ENCODE peak calls at places on chromosomes 16 and 17, in six cellular contexts. R is HL-60, C is testis, I is upper lobe of right lung, U is lower leg skin, O is brain microvascular endothelial cell. A is an unnamed sample.

GRCh38 chr16:47059991-47060390 is 83.8 kb downstream of the NETO2 start:
- DNase-seq in I (peak; percentile 6), C (no peak), U (peak; percentile 67), O (no peak), R (no peak), A (no peak)

GRCh38 chr16:88352261-88353200 is 30.2 kb upstream of the ZNF469 start:
- DNase-seq in C (no peak), I (no peak), R (no peak), O (no peak), U (no peak), A (no peak)

GRCh38 chr17:64974750-64975317 is 55.6 kb upstream of the LRRC37A3 start:
- DNase-seq in O (no peak), C (no peak), U (peak; percentile 10), R (no peak), I (no peak), A (no peak)

GRCh38 chr17:66524848-66525247 is 222.4 kb downstream of the PRKCA start:
- DNase-seq in O (no peak), U (no peak), R (no peak), I (no peak), C (no peak), A (no peak)

GRCh38 chr17:48488548-48489106 is 42.2 kb downstream of the HOXB1 start:
- DNase-seq in R (no peak), C (no peak), I (no peak), O (no peak), U (peak; percentile 59), A (no peak)

GRCh38 chr17:75603123-75603522 is 15.5 kb downstream of the MYO15B start:
- DNase-seq in C (no peak), U (no peak), I (no peak), R (no peak), O (no peak), A (no peak)

GRCh38 chr17:45388604-45389325 is 43.9 kb downstream of the ARHGAP27 start:
- DNase-seq in R (no peak), U (no peak), O (peak; percentile 19), C (no peak), I (no peak), A (no peak)

GRCh38 chr17:66652840-66653507 is 181.9 kb upstream of the CACNG5 start:
- DNase-seq in R (no peak), U (no peak), O (peak; percentile 30), C (no peak), I (no peak), A (peak; percentile 48)

GRCh38 chr16:29815032-29815721 is 775 bp upstream of the PAGR1 start:
- DNase-seq in O (no peak), C (peak; percentile 48), R (no peak), I (peak; percentile 76), U (peak; percentile 92), A (no peak)

GRCh38 chr17:78671607-78672404 is 94.6 kb upstream of the DNAH17 start:
- DNase-seq in U (no peak), R (no peak), O (no peak), C (no peak), I (peak; percentile 3), A (peak; percentile 36)
- H3K4me3 ChIP-seq in U (no peak overlapping the region), R (no peak overlapping the region), O (no peak overlapping the region), C (no peak overlapping the region), I (no peak overlapping the region), A (no peak overlapping the region)

GRCh38 chr17:180380-181212 is 854 bp downstream of the DOC2B start:
- DNase-seq in I (no peak), C (no peak), U (no peak), R (no peak), O (no peak), A (no peak)
- H3K4me3 ChIP-seq in I (peak overlapping the region; percentile 44), C (peak overlapping the region; percentile 47), U (peak overlapping the region; percentile 24), R (no peak overlapping the region), O (no peak overlapping the region), A (no peak overlapping the region)

GRCh38 chr17:81354252-81354943 is 40.9 kb upstream of the BAHCC1 start:
- DNase-seq in O (no peak), U (no peak), R (no peak), I (no peak), C (no peak), A (no peak)
- H3K4me3 ChIP-seq in O (no peak overlapping the region), U (no peak overlapping the region), R (no peak overlapping the region), I (no peak overlapping the region), C (no peak overlapping the region), A (no peak overlapping the region)

GRCh38 chr17:78610951-78611511 is 33.8 kb upstream of the DNAH17 start:
- DNase-seq in I (no peak), C (no peak), O (no peak), R (no peak), U (no peak), A (no peak)
- H3K4me3 ChIP-seq in I (no peak overlapping the region), C (no peak overlapping the region), O (no peak overlapping the region), R (no peak overlapping the region), U (no peak overlapping the region), A (no peak overlapping the region)

DNA sequence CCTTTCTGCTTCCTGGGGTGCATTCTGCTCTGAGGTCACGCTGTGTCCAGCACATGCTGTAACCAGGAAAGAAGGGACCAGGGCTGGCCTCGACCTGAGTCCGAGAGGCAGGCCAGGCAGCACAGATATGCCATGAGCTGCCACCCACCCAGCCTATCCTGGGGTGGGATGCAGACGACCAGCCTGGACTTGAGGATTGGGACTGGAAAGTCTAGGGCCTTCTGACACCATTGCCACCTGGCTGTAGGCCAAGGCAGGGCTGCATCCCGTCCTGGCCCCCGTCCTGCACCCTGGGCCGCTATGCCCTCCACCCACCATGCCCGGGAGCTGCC is 14.3 kb downstream of the ENGASE start:
- DNase-seq in I (no peak), O (no peak), C (no peak), R (no peak), U (no peak), A (no peak)
- H3K4me3 ChIP-seq in I (no peak overlapping the region), O (no peak overlapping the region), C (no peak overlapping the region), R (no peak overlapping the region), U (no peak overlapping the region), A (no peak overlapping the region)

GRCh38 chr16:7545251-7545650 is 212.6 kb downstream of the RBFOX1 start:
- DNase-seq in O (no peak), I (no peak), U (no peak), R (no peak), C (no peak), A (no peak)

GRCh38 chr16:7541026-7541425 is 208.4 kb downstream of the RBFOX1 start:
- DNase-seq in U (no peak), C (no peak), R (no peak), O (no peak), I (no peak), A (no peak)
- H3K4me3 ChIP-seq in U (no peak overlapping the region), C (no peak overlapping the region), R (no peak overlapping the region), O (no peak overlapping the region), I (no peak overlapping the region), A (no peak overlapping the region)

DNA sequence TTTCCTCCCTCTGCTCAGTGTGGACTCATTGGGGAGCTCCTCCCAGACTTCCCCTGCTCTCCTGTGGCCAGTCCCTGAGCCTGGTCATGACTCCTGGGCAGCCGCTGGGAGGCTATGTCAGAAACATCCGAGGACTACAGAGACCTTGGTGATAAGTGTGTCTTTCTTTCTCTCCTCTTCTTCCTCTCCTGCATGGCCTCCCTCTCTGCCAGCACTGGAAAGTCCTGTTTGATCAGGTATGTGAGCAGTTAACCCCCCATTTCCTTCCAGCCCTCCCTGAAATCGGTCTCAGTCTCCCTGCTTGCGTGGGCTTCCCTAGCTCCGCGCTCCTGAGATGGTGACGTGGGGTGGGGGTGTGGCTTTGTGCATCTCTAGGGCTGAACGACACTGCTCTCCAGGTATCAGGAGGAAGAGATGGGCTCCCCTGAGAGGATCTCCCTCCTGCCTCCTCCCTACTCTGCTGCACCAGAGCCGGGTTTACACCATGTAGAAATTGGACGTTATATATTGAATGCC is 2.1 kb downstream of the RHBDL3 start:
- DNase-seq in C (no peak), O (no peak), U (no peak), R (no peak), I (no peak), A (no peak)
- H3K4me3 ChIP-seq in C (no peak overlapping the region), O (no peak overlapping the region), U (no peak overlapping the region), R (no peak overlapping the region), I (no peak overlapping the region), A (no peak overlapping the region)

DNA sequence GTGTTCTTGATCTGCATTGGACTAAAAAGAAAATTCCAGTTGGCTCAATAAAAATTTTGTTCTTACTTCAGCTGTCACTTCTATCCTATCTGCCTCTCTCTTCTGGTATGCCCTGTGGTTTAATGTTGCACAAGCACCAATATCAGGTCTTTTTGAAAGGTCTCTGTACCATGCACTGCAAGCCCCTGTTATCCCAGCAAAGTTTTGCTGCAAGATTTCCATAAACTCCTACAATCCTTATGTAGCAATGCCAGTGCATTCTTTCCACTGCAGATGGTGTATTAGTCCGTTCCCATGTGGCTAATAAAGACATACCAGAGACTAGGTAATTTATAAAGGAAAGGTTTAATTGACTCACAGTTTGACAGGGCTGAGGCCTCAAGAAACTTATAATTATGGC is 201.7 kb downstream of the CDH11 start:
- DNase-seq in R (no peak), O (no peak), C (no peak), I (no peak), U (no peak), A (peak; percentile 29)
- H3K4me3 ChIP-seq in R (no peak overlapping the region), O (no peak overlapping the region), C (no peak overlapping the region), I (no peak overlapping the region), U (no peak overlapping the region), A (no peak overlapping the region)